ENCODE peak calls at places on chromosomes 7 and 10, in six cellular contexts. G, J, S, D, W and O are unnamed samples.

GRCh38 chr7:23863209-23863798 is 153.3 kb downstream of the STK31 start:
- DNase-seq in G (peak; percentile 74), J (no peak), S (no peak), D (no peak), W (no peak), O (no peak)

GRCh38 chr7:136104269-136104603 is 127.1 kb upstream of the MTPN start:
- DNase-seq in G (no peak), J (no peak), S (no peak), D (no peak), W (no peak), O (no peak)

GRCh38 chr7:25922296-25922695 is 229.7 kb upstream of the NFE2L3 start:
- DNase-seq in G (no peak), J (no peak), S (no peak), D (no peak), W (no peak), O (no peak)

GRCh38 chr7:79361214-79361613 is 92.3 kb downstream of the MAGI2 start:
- DNase-seq in G (no peak), J (no peak), S (no peak), D (no peak), W (no peak), O (no peak)

GRCh38 chr10:122419890-122420623 is 34.4 kb upstream of the ARMS2 start:
- DNase-seq in G (peak; percentile 95), J (peak; percentile 63), S (no peak), D (no peak), W (peak; percentile 26), O (no peak)

GRCh38 chr10:127033569-127034175 is 128.4 kb downstream of the DOCK1 start:
- DNase-seq in G (no peak), J (no peak), S (no peak), D (no peak), W (no peak), O (no peak)

GRCh38 chr7:109003742-109004141 is 434.1 kb downstream of the DNAJB9 start:
- DNase-seq in G (no peak), J (no peak), S (no peak), D (no peak), W (no peak), O (no peak)

GRCh38 chr10:70528726-70529362 is 50.3 kb downstream of the PALD1 start:
- DNase-seq in G (peak; percentile 60), J (no peak), S (no peak), D (no peak), W (no peak), O (no peak)

GRCh38 chr7:137852108-137852507 is 5.3 kb upstream of the DGKI start:
- DNase-seq in G (no peak), J (no peak), S (no peak), D (no peak), W (no peak), O (no peak)

GRCh38 chr7:30694218-30694745 is 12.0 kb upstream of the CRHR2 start:
- DNase-seq in G (no peak), J (no peak), S (no peak), D (peak; percentile 78), W (peak; percentile 63), O (no peak)

GRCh38 chr10:106935978-106936451 is 228.5 kb downstream of the SORCS1 start:
- DNase-seq in G (no peak), J (no peak), S (peak; percentile 37), D (no peak), W (no peak), O (no peak)

GRCh38 chr10:69571618-69572158 is 1.5 kb downstream of the NEUROG3 start:
- DNase-seq in G (no peak), J (no peak), S (no peak), D (no peak), W (no peak), O (no peak)

GRCh38 chr7:95435422-95435780 is 573 bp upstream of the PON2 start:
- DNase-seq in G (no peak), J (no peak), S (no peak), D (no peak), W (peak; percentile 25), O (no peak)

GRCh38 chr10:15461353-15462108 is 90.4 kb upstream of the FAM171A1 start:
- DNase-seq in G (peak; percentile 68), J (no peak), S (peak; percentile 45), D (peak; percentile 50), W (peak; percentile 26), O (no peak)

GRCh38 chr7:147497246-147497645 is 1093.3 kb upstream of the C7orf33 start:
- DNase-seq in G (no peak), J (no peak), S (no peak), D (no peak), W (no peak), O (no peak)

GRCh38 chr10:119217937-119218579 is 10.7 kb downstream of the GRK5 start:
- DNase-seq in G (peak; percentile 85), J (peak; percentile 65), S (no peak), D (no peak), W (no peak), O (no peak)

GRCh38 chr10:78776746-78777145 is 292.0 kb upstream of the ZMIZ1 start:
- DNase-seq in G (no peak), J (no peak), S (no peak), D (no peak), W (no peak), O (no peak)

GRCh38 chr7:112188257-112188656 is 17.9 kb downstream of the DOCK4 start:
- DNase-seq in G (no peak), J (no peak), S (no peak), D (no peak), W (no peak), O (no peak)

GRCh38 chr7:130881091-130881798 is 147.2 kb upstream of the KLF14 start:
- DNase-seq in G (no peak), J (no peak), S (no peak), D (no peak), W (no peak), O (no peak)

GRCh38 chr7:47915066-47915976 is 32.9 kb downstream of the PKD1L1 start:
- DNase-seq in G (no peak), J (no peak), S (no peak), D (no peak), W (no peak), O (no peak)

GRCh38 chr10:44008270-44008916 is 359.7 kb upstream of the ZNF32 start:
- DNase-seq in G (no peak), J (no peak), S (no peak), D (no peak), W (peak; percentile 45), O (no peak)

GRCh38 chr10:70984986-70985719 is 96.8 kb upstream of the PCBD1 start:
- DNase-seq in G (no peak), J (no peak), S (no peak), D (no peak), W (no peak), O (no peak)

GRCh38 chr10:95480102-95480900 is 80.9 kb downstream of the SORBS1 start:
- DNase-seq in G (no peak), J (peak; percentile 77), S (peak; percentile 37), D (peak; percentile 68), W (peak; percentile 61), O (no peak)

GRCh38 chr10:131074682-131075081 is 236.8 kb downstream of the TCERG1L start:
- DNase-seq in G (no peak), J (no peak), S (no peak), D (no peak), W (no peak), O (no peak)

GRCh38 chr7:112930787-112931186 is 140.6 kb upstream of the TMEM168 start:
- DNase-seq in G (peak; percentile 77), J (no peak), S (no peak), D (no peak), W (no peak), O (no peak)

GRCh38 chr10:96360766-96361165 is 2.0 kb upstream of the OPALIN start:
- DNase-seq in G (no peak), J (no peak), S (no peak), D (no peak), W (no peak), O (no peak)

GRCh38 chr7:106767073-106767472 is 98.0 kb upstream of the PIK3CG start:
- DNase-seq in G (peak; percentile 28), J (no peak), S (no peak), D (no peak), W (no peak), O (no peak)

GRCh38 chr7:123538897-123539296 is 4.5 kb upstream of the IQUB start:
- DNase-seq in G (no peak), J (no peak), S (no peak), D (no peak), W (no peak), O (no peak)

DNA sequence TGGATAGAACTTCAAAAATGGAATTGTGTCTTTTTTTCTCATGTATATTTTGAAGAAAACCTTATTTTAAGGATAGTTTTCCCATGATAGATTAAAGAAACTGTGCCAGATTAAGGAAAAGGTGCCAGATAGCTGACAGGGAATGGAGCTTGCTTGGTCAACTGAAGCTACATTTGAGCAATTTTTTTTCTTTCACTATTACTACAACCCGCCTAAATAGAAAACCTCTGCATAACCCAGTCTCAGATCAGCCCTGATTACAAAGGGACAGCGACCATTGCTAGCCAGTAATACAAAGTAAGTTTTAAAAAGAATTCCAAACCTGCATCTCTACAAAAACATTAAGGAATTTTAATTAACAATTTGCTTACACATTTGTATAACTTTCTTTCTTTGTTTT is 1123.4 kb upstream of the LRRTM3 start:
- DNase-seq in G (no peak), J (no peak), S (no peak), D (no peak), W (no peak), O (no peak)
- TF ChIP-seq CTCF in G (no peak), J (no peak), S (no peak), D (no peak), W (no peak), O (no peak)

GRCh38 chr7:57579454-57579853 is 129.5 kb downstream of the ZNF716 start:
- DNase-seq in G (no peak), J (no peak), S (no peak), D (no peak), W (no peak), O (no peak)
- H3K9me3 ChIP-seq in G (no peaks in the 10 kb centered on the region), J (no peaks in the 10 kb centered on the region), S (no peaks in the 10 kb centered on the region), D (no peaks in the 10 kb centered on the region), W (no peaks in the 10 kb centered on the region), O (no peaks in the 10 kb centered on the region)

DNA sequence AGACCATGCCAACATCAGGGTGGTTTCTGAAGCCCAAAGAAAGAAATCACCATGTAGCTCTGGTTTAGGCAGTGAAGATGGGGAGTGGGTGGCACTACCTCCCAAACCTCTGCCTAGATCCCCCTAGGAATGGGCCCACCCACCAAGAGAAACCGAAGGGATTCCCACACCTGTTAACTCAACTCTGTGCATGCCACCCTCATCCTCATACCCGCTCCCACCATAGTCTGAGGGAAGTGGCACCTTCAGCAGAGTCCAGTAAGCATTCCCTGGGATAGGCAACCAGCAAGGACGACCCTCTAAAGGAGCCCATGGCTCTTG is 1.7 kb upstream of the PLXNA4 start:
- DNase-seq in G (no peak), J (no peak), S (no peak), D (no peak), W (no peak), O (no peak)
- H3K27ac ChIP-seq in G (no peak overlapping the region), J (no peak overlapping the region), S (no peak overlapping the region), D (no peak overlapping the region), W (no peak overlapping the region), O (no peak overlapping the region)

GRCh38 chr7:94047965-94048364 is 43.8 kb upstream of the BET1 start:
- DNase-seq in G (no peak), J (no peak), S (no peak), D (no peak), W (no peak), O (no peak)
- TF ChIP-seq CTCF in G (no peak), J (no peak), S (no peak), D (no peak), W (no peak), O (no peak)

GRCh38 chr7:56250135-56250534 is 133.9 kb upstream of the NUPR2 start:
- DNase-seq in G (no peak), J (no peak), S (no peak), D (no peak), W (no peak), O (no peak)
- H3K9me3 ChIP-seq in G (no peaks in the 10 kb centered on the region), J (no peaks in the 10 kb centered on the region), S (no peaks in the 10 kb centered on the region), D (no peaks in the 10 kb centered on the region), W (no peaks in the 10 kb centered on the region), O (no peaks in the 10 kb centered on the region)

GRCh38 chr7:46811529-46811928 is 770.4 kb downstream of the TNS3 start:
- DNase-seq in G (peak; percentile 82), J (peak; percentile 68), S (peak; percentile 33), D (no peak), W (peak; percentile 69), O (no peak)
- H3K27ac ChIP-seq in G (peak overlapping the region; percentile 65), J (no peak overlapping the region), S (peak overlapping the region; percentile 5), D (no peak overlapping the region), W (peak overlapping the region; percentile 14), O (no peak overlapping the region)